ENCODE peak calls at places on chromosomes 11 and 22, in four cellular contexts. F is choroid plexus epithelial cell, E is ecto neural progenitor cell, H is KG1. J is an unnamed sample.

GRCh38 chr11:114384487-114384886 is 15.8 kb downstream of the C11orf71 start:
- DNase-seq in F (no peak), E (no peak), H (no peak), J (no peak)

GRCh38 chr11:88179141-88179540 is 3.9 kb upstream of the RAB38 start:
- DNase-seq in F (peak; percentile 72), H (no peak), E (no peak), J (no peak)

GRCh38 chr11:63592975-63593395 is 21.2 kb downstream of the PLAAT3 start:
- DNase-seq in E (no peak), H (no peak), F (peak; percentile 77), J (no peak)

GRCh38 chr11:57407010-57407409 is 16.6 kb upstream of the PRG2 start:
- DNase-seq in H (no peak), E (no peak), F (no peak), J (no peak)

GRCh38 chr11:66313321-66314185 is 3.3 kb downstream of the CD248 start:
- DNase-seq in H (no peak), F (peak; percentile 51), E (no peak), J (peak; percentile 77)

GRCh38 chr11:112248216-112248615 is 12.4 kb downstream of the PLET1 start:
- DNase-seq in E (no peak), F (peak; percentile 53), H (no peak), J (no peak)

GRCh38 chr11:124080319-124081001 is 34.8 kb upstream of the VWA5A start:
- DNase-seq in H (no peak), F (peak; percentile 52), E (no peak), J (no peak)

GRCh38 chr11:134014502-134014901 is 54.4 kb upstream of the JAM3 start:
- DNase-seq in H (no peak), E (no peak), F (no peak), J (peak; percentile 68)

GRCh38 chr11:76248210-76248609 is 41.9 kb upstream of the WNT11 start:
- DNase-seq in H (no peak), E (no peak), F (no peak), J (peak; percentile 65)

GRCh38 chr22:39699631-39700348 is 129.2 kb downstream of the CACNA1I start:
- DNase-seq in E (peak; percentile 71), H (no peak), F (no peak), J (no peak)

GRCh38 chr11:78659326-78660319 is 85.0 kb upstream of the NARS2 start:
- DNase-seq in H (no peak), E (no peak), F (no peak), J (peak; percentile 57)

GRCh38 chr11:67628710-67629385 is 889 bp downstream of the NUDT8 start:
- DNase-seq in F (no peak), H (no peak), E (no peak), J (no peak)

GRCh38 chr11:35305670-35306382 is 113.5 kb downstream of the SLC1A2 start:
- DNase-seq in E (peak; percentile 60), F (peak; percentile 68), H (no peak), J (peak; percentile 76)

GRCh38 chr11:46559815-46560214 is 34.0 kb downstream of the AMBRA1 start:
- DNase-seq in E (no peak), H (no peak), F (no peak), J (no peak)

GRCh38 chr11:119470316-119471266 is 47.6 kb upstream of the THY1 start:
- DNase-seq in E (peak; percentile 45), H (no peak), F (peak; percentile 61), J (peak; percentile 26)

GRCh38 chr11:2574043-2574552 is 125.7 kb downstream of the KCNQ1OT1 start:
- DNase-seq in H (no peak), E (no peak), F (no peak), J (no peak)

GRCh38 chr11:77106321-77106720 is 3.7 kb downstream of the OMP start:
- DNase-seq in H (no peak), E (no peak), F (no peak), J (no peak)

GRCh38 chr11:73623651-73624050 is 22.7 kb upstream of the PLEKHB1 start:
- DNase-seq in F (no peak), H (no peak), E (no peak), J (no peak)

GRCh38 chr11:58567889-58568512 is 7.7 kb downstream of the LPXN start:
- DNase-seq in F (peak; percentile 78), E (peak; percentile 61), H (peak; percentile 46), J (peak; percentile 67)

GRCh38 chr11:18608373-18608772 is 8.8 kb downstream of the MISFA start:
- DNase-seq in E (no peak), H (no peak), F (peak; percentile 60), J (no peak)

GRCh38 chr11:122108192-122108799 is 7.7 kb downstream of the BLID start:
- DNase-seq in F (peak; percentile 79), E (peak; percentile 52), H (no peak), J (peak; percentile 49)

GRCh38 chr11:45817191-45817590 is 12.2 kb downstream of the SLC35C1 start:
- DNase-seq in F (no peak), E (no peak), H (no peak), J (no peak)

GRCh38 chr11:73141031-73141308 is 1.1 kb downstream of the FCHSD2 start:
- DNase-seq in H (no peak), E (no peak), F (no peak), J (no peak)

GRCh38 chr22:43110444-43110926 is at the start of gene BIK:
- DNase-seq in F (no peak), H (no peak), E (peak; percentile 73), J (peak; percentile 75)

GRCh38 chr11:70455354-70455753 is 57.0 kb downstream of the CTTN start:
- DNase-seq in H (no peak), E (no peak), F (no peak), J (no peak)

GRCh38 chr11:9838229-9838628 is 174.4 kb downstream of the SWAP70 start:
- DNase-seq in H (no peak), F (peak; percentile 72), E (no peak), J (no peak)

GRCh38 chr11:67384851-67385366 is 6.9 kb upstream of the RAD9A start:
- DNase-seq in F (peak; percentile 42), E (no peak), H (no peak), J (no peak)

GRCh38 chr11:7262672-7263071 is 11.0 kb downstream of the SYT9 start:
- DNase-seq in H (no peak), E (no peak), F (no peak), J (no peak)

J was measured in H9.